ENCODE peak calls at places on chromosomes 5 and 9, in five cellular contexts. W, M, F, V and G are unnamed samples.

GRCh38 chr9:120710110-120710981 is 3.9 kb downstream of the MEGF9 start:
- DNase-seq in W (peak), M (no peak), F (no peak), V (no peak), G (no peak)

GRCh38 chr5:14760548-14761002 is 96.1 kb downstream of the OTULIN start:
- DNase-seq in W (no peak), M (peak), F (no peak), V (no peak), G (no peak)

GRCh38 chr9:106880863-106881262 is 17.9 kb downstream of the ZNF462 start:
- DNase-seq in W (no peak), M (no peak), F (peak), V (no peak), G (peak)

GRCh38 chr9:92001244-92001643 is 51.2 kb upstream of the ROR2 start:
- DNase-seq in W (no peak), M (no peak), F (no peak), V (no peak), G (no peak)

GRCh38 chr5:67842806-67843205 is 372.8 kb upstream of the PIK3R1 start:
- DNase-seq in W (peak), M (no peak), F (no peak), V (no peak), G (no peak)

GRCh38 chr9:120730661-120731514 is 16.6 kb upstream of the MEGF9 start:
- DNase-seq in W (peak), M (peak), F (no peak), V (no peak), G (no peak)

GRCh38 chr9:84138543-84138942 is 157.9 kb downstream of the RMI1 start:
- DNase-seq in W (no peak), M (no peak), F (no peak), V (no peak), G (no peak)

GRCh38 chr9:121857941-121858340 is 206.5 kb downstream of the DAB2IP start:
- DNase-seq in W (no peak), M (no peak), F (no peak), V (no peak), G (no peak)

GRCh38 chr5:175654807-175655206 is 3.1 kb upstream of the HRH2 start:
- DNase-seq in W (no peak), M (no peak), F (peak), V (no peak), G (no peak)

GRCh38 chr9:137123459-137123819 is 8.9 kb upstream of the DPP7 start:
- DNase-seq in W (no peak), M (no peak), F (no peak), V (no peak), G (no peak)

GRCh38 chr5:145293716-145294115 is 541.4 kb downstream of the PRELID2 start:
- DNase-seq in W (no peak), M (no peak), F (no peak), V (no peak), G (no peak)

GRCh38 chr5:148179234-148179824 is 11.0 kb downstream of the SPINK14 start:
- DNase-seq in W (peak), M (no peak), F (no peak), V (no peak), G (no peak)

GRCh38 chr5:79236970-79237734 is 1.2 kb downstream of the JMY start:
- DNase-seq in W (peak), M (peak), F (peak), V (peak), G (peak)

GRCh38 chr9:113649054-113649453 is 185.5 kb downstream of the RGS3 start:
- DNase-seq in W (no peak), M (peak), F (peak), V (no peak), G (peak)

GRCh38 chr9:6834306-6834705 is 76.5 kb downstream of the KDM4C start:
- DNase-seq in W (no peak), M (no peak), F (no peak), V (no peak), G (no peak)

GRCh38 chr9:136807281-136808074 is at the start of gene RABL6:
- DNase-seq in W (peak), M (peak), F (peak), V (peak), G (peak)

GRCh38 chr5:177421046-177421798 is 5.3 kb upstream of the GRK6 start:
- DNase-seq in W (no peak), M (no peak), F (no peak), V (no peak), G (no peak)

GRCh38 chr9:72597181-72597517 is 75.7 kb downstream of the TMC1 start:
- DNase-seq in W (no peak), M (no peak), F (no peak), V (no peak), G (no peak)

GRCh38 chr5:53041071-53041692 is 52.0 kb downstream of the ITGA2 start:
- DNase-seq in W (peak), M (no peak), F (no peak), V (no peak), G (no peak)

GRCh38 chr5:67344870-67345269 is 148.3 kb upstream of the CD180 start:
- DNase-seq in W (no peak), M (no peak), F (no peak), V (no peak), G (no peak)

GRCh38 chr5:59830801-59831200 is 62.7 kb downstream of the PDE4D start:
- DNase-seq in W (no peak), M (no peak), F (no peak), V (no peak), G (no peak)

GRCh38 chr9:107749787-107750444 is 260.3 kb upstream of the KLF4 start:
- DNase-seq in W (peak), M (peak), F (peak), V (no peak), G (peak)

GRCh38 chr5:143094087-143094511 is 309.4 kb downstream of the NR3C1 start:
- DNase-seq in W (peak), M (no peak), F (no peak), V (no peak), G (no peak)

GRCh38 chr9:20754556-20754955 is 70.5 kb downstream of the FOCAD start:
- DNase-seq in W (peak), M (no peak), F (no peak), V (no peak), G (no peak)

GRCh38 chr5:135867599-135867998 is 28.0 kb downstream of the IL9 start:
- DNase-seq in W (no peak), M (no peak), F (no peak), V (no peak), G (no peak)

GRCh38 chr5:124797665-124798087 is 51.2 kb upstream of the ZNF608 start:
- DNase-seq in W (no peak), M (peak), F (no peak), V (no peak), G (no peak)

GRCh38 chr9:114281421-114282103 is 41.3 kb upstream of the ORM1 start:
- DNase-seq in W (no peak), M (peak), F (peak), V (no peak), G (peak)

GRCh38 chr9:99162759-99163364 is 57.9 kb downstream of the TGFBR1 start:
- DNase-seq in W (peak), M (no peak), F (no peak), V (no peak), G (no peak)

GRCh38 chr9:96376926-96377874 is 6.3 kb downstream of the SLC35D2 start:
- DNase-seq in W (peak), M (no peak), F (no peak), V (no peak), G (peak)

GRCh38 chr9:20921362-20921761 is 110.1 kb downstream of the HACD4 start:
- DNase-seq in W (no peak), M (no peak), F (no peak), V (no peak), G (no peak)

GRCh38 chr5:58072202-58072791 is 387.6 kb downstream of the PLK2 start:
- DNase-seq in W (peak), M (no peak), F (no peak), V (no peak), G (no peak)

GRCh38 chr5:135039526-135040296 is 5.7 kb upstream of the PITX1 start:
- DNase-seq in W (no peak), M (no peak), F (no peak), V (no peak), G (no peak)

GRCh38 chr9:95286151-95286550 is 31.4 kb downstream of the FANCC start:
- DNase-seq in W (peak), M (no peak), F (no peak), V (no peak), G (no peak)

GRCh38 chr5:59738039-59738438 is 155.5 kb downstream of the PDE4D start:
- DNase-seq in W (no peak), M (no peak), F (no peak), V (no peak), G (no peak)

GRCh38 chr9:35517136-35517535 is 27.2 kb downstream of the RUSC2 start:
- DNase-seq in W (no peak), M (no peak), F (no peak), V (no peak), G (no peak)

GRCh38 chr9:134495881-134496412 is 145.7 kb upstream of the COL5A1 start:
- DNase-seq in W (no peak), M (peak), F (peak), V (no peak), G (no peak)

GRCh38 chr9:8437878-8438277 is 638.3 kb upstream of the DMAC1 start:
- DNase-seq in W (no peak), M (no peak), F (no peak), V (no peak), G (no peak)